ENCODE peak calls at places on chromosomes 11 and 22, in eight cellular contexts. L is NCI-H774, W is osteoblast, Q is AG09319, A is fibroblast of pulmonary artery, C is thyroid gland, R is HuH-7.5, M is AG20443. Z is an unnamed sample.

GRCh38 chr11:112784323-112785073 is 176.7 kb upstream of the NCAM1 start:
- DNase-seq in W (no peak), L (no peak), M (peak; percentile 85), C (peak; percentile 79), A (peak; percentile 92), Q (peak; percentile 40), R (no peak), Z (no peak)

GRCh38 chr11:112635338-112635737 is 325.9 kb upstream of the NCAM1 start:
- DNase-seq in C (no peak), Q (no peak), W (no peak), M (no peak), R (no peak), L (no peak), A (no peak), Z (no peak)

GRCh38 chr11:43508511-43508918 is 149.8 kb downstream of the TTC17 start:
- DNase-seq in R (no peak), A (peak; percentile 61), M (peak; percentile 64), C (no peak), W (peak; percentile 89), Q (no peak), L (no peak), Z (no peak)

GRCh38 chr11:131978351-131978750 is 607.9 kb downstream of the NTM start:
- DNase-seq in R (no peak), M (no peak), W (no peak), L (no peak), C (no peak), A (no peak), Q (no peak), Z (no peak)

GRCh38 chr22:22047776-22048175 is 65.2 kb upstream of the TOP3B start:
- DNase-seq in W (no peak), Q (no peak), C (no peak), M (no peak), R (no peak), A (no peak), L (no peak), Z (no peak)

GRCh38 chr11:111531156-111531555 is 9.4 kb upstream of the LAYN start:
- DNase-seq in W (peak; percentile 62), R (no peak), C (no peak), Q (no peak), A (no peak), M (no peak), L (no peak), Z (no peak)

GRCh38 chr11:92880391-92880790 is 89.1 kb upstream of the MTNR1B start:
- DNase-seq in R (no peak), W (no peak), L (no peak), A (no peak), M (no peak), Q (no peak), C (no peak), Z (no peak)

GRCh38 chr11:60345489-60345888 is 18.4 kb downstream of the MS4A6E start:
- DNase-seq in C (peak; percentile 9), Q (no peak), A (no peak), M (no peak), W (no peak), L (no peak), R (no peak), Z (no peak)

GRCh38 chr22:37792494-37792893 is 15.2 kb upstream of the GCAT start:
- DNase-seq in C (no peak), L (no peak), W (no peak), Q (no peak), A (no peak), M (no peak), R (no peak), Z (no peak)

GRCh38 chr22:37747090-37747714 is 50.4 kb downstream of the TRIOBP start:
- DNase-seq in L (no peak), R (no peak), W (no peak), Q (no peak), C (peak; percentile 29), M (no peak), A (peak; percentile 44), Z (no peak)

Z was measured in neuronal stem cell.